ENCODE peak calls at places on chromosomes 3 and 15, in nine cellular contexts. One of them, this sample, is unnamed.
A peak's percentile ranks its signal among the peaks of the same experiment; 100 is the strongest.

GRCh38 chr3:150603888-150604319 is 783 bp downstream of the SELENOT start:
- DNase-seq in stomach: no peak
- DNase-seq in foreskin keratinocyte: no peak
- DNase-seq in mesendoderm: peak; percentile 61
- DNase-seq in pancreas: no peak
- DNase-seq in neural progenitor cell: no peak
- DNase-seq in OCI-LY7: no peak
- DNase-seq in fibroblast of lung: no peak
- DNase-seq in adipocyte: no peak
- DNase-seq in this sample: no peak

GRCh38 chr15:70149667-70150404 is 52.1 kb upstream of the TLE3 start:
- DNase-seq in neural progenitor cell: no peak
- DNase-seq in foreskin keratinocyte: peak; percentile 11
- DNase-seq in fibroblast of lung: peak; percentile 84
- DNase-seq in adipocyte: peak; percentile 12
- DNase-seq in stomach: no peak
- DNase-seq in pancreas: no peak
- DNase-seq in mesendoderm: peak; percentile 84
- DNase-seq in OCI-LY7: peak; percentile 31
- DNase-seq in this sample: peak; percentile 81

GRCh38 chr3:142944346-142944745 is 19.1 kb downstream of the PAQR9 start:
- DNase-seq in pancreas: no peak
- DNase-seq in fibroblast of lung: no peak
- DNase-seq in foreskin keratinocyte: no peak
- DNase-seq in OCI-LY7: no peak
- DNase-seq in adipocyte: no peak
- DNase-seq in stomach: no peak
- DNase-seq in neural progenitor cell: no peak
- DNase-seq in mesendoderm: no peak
- DNase-seq in this sample: no peak

GRCh38 chr3:192064959-192065358 is 604.0 kb downstream of the PYDC2 start:
- DNase-seq in neural progenitor cell: no peak
- DNase-seq in pancreas: no peak
- DNase-seq in foreskin keratinocyte: no peak
- DNase-seq in stomach: no peak
- DNase-seq in fibroblast of lung: no peak
- DNase-seq in mesendoderm: no peak
- DNase-seq in OCI-LY7: no peak
- DNase-seq in adipocyte: no peak
- DNase-seq in this sample: no peak

GRCh38 chr15:90184119-90184785 is 16.9 kb upstream of the SEMA4B start:
- DNase-seq in stomach: peak; percentile 91
- DNase-seq in pancreas: peak; percentile 94
- DNase-seq in adipocyte: no peak
- DNase-seq in fibroblast of lung: peak; percentile 56
- DNase-seq in neural progenitor cell: no peak
- DNase-seq in mesendoderm: no peak
- DNase-seq in OCI-LY7: no peak
- DNase-seq in foreskin keratinocyte: peak; percentile 58
- DNase-seq in this sample: peak; percentile 43

GRCh38 chr3:193572426-193572908 is 17.8 kb upstream of the ATP13A4 start:
- DNase-seq in adipocyte: peak; percentile 82
- DNase-seq in stomach: peak; percentile 62
- DNase-seq in mesendoderm: peak; percentile 79
- DNase-seq in OCI-LY7: peak; percentile 62
- DNase-seq in pancreas: no peak
- DNase-seq in neural progenitor cell: peak; percentile 81
- DNase-seq in fibroblast of lung: peak; percentile 51
- DNase-seq in foreskin keratinocyte: no peak
- DNase-seq in this sample: peak; percentile 34

GRCh38 chr3:183306798-183307671 is 54.0 kb downstream of the B3GNT5 start:
- DNase-seq in neural progenitor cell: no peak
- DNase-seq in stomach: peak; percentile 94
- DNase-seq in pancreas: peak; percentile 77
- DNase-seq in fibroblast of lung: peak; percentile 82
- DNase-seq in OCI-LY7: peak; percentile 10
- DNase-seq in foreskin keratinocyte: no peak
- DNase-seq in mesendoderm: peak; percentile 85
- DNase-seq in adipocyte: peak; percentile 51
- DNase-seq in this sample: peak; percentile 78

GRCh38 chr3:181230258-181230657 is 240.7 kb upstream of the DNAJC19 start:
- DNase-seq in mesendoderm: peak; percentile 51
- DNase-seq in pancreas: no peak
- DNase-seq in adipocyte: no peak
- DNase-seq in OCI-LY7: peak; percentile 1
- DNase-seq in fibroblast of lung: no peak
- DNase-seq in stomach: no peak
- DNase-seq in neural progenitor cell: no peak
- DNase-seq in foreskin keratinocyte: no peak
- DNase-seq in this sample: no peak

GRCh38 chr3:119829431-119829830 is 47.5 kb downstream of the NR1I2 start:
- DNase-seq in adipocyte: no peak
- DNase-seq in foreskin keratinocyte: no peak
- DNase-seq in mesendoderm: no peak
- DNase-seq in neural progenitor cell: no peak
- DNase-seq in pancreas: no peak
- DNase-seq in OCI-LY7: no peak
- DNase-seq in stomach: no peak
- DNase-seq in fibroblast of lung: peak; percentile 13
- DNase-seq in this sample: no peak

GRCh38 chr15:96343529-96344072 is 13.1 kb downstream of the NR2F2 start:
- DNase-seq in adipocyte: no peak
- DNase-seq in neural progenitor cell: peak; percentile 62
- DNase-seq in mesendoderm: no peak
- DNase-seq in foreskin keratinocyte: no peak
- DNase-seq in fibroblast of lung: peak; percentile 29
- DNase-seq in OCI-LY7: no peak
- DNase-seq in pancreas: peak; percentile 49
- DNase-seq in stomach: no peak
- DNase-seq in this sample: no peak

GRCh38 chr3:35296533-35296932 is 342.8 kb upstream of the ARPP21 start:
- DNase-seq in OCI-LY7: no peak
- DNase-seq in adipocyte: peak; percentile 41
- DNase-seq in foreskin keratinocyte: no peak
- DNase-seq in pancreas: no peak
- DNase-seq in neural progenitor cell: no peak
- DNase-seq in fibroblast of lung: peak; percentile 2
- DNase-seq in stomach: no peak
- DNase-seq in mesendoderm: no peak
- DNase-seq in this sample: peak; percentile 1

GRCh38 chr3:159814161-159814560 is 174.5 kb upstream of the IL12A start:
- DNase-seq in OCI-LY7: peak; percentile 6
- DNase-seq in mesendoderm: peak; percentile 93
- DNase-seq in pancreas: no peak
- DNase-seq in fibroblast of lung: no peak
- DNase-seq in foreskin keratinocyte: peak; percentile 86
- DNase-seq in adipocyte: peak; percentile 32
- DNase-seq in neural progenitor cell: no peak
- DNase-seq in stomach: no peak
- DNase-seq in this sample: no peak

GRCh38 chr15:45457641-45458539 is 64.7 kb downstream of the SLC30A4 start:
- DNase-seq in mesendoderm: peak; percentile 82
- DNase-seq in stomach: peak; percentile 75
- DNase-seq in fibroblast of lung: peak; percentile 60
- DNase-seq in pancreas: no peak
- DNase-seq in adipocyte: peak; percentile 96
- DNase-seq in foreskin keratinocyte: peak; percentile 34
- DNase-seq in OCI-LY7: peak; percentile 94
- DNase-seq in neural progenitor cell: peak; percentile 83
- DNase-seq in this sample: peak; percentile 41

GRCh38 chr3:196979545-196979944 is 10.9 kb upstream of the PIGZ start:
- DNase-seq in foreskin keratinocyte: no peak
- DNase-seq in neural progenitor cell: no peak
- DNase-seq in mesendoderm: no peak
- DNase-seq in fibroblast of lung: peak; percentile 33
- DNase-seq in OCI-LY7: no peak
- DNase-seq in pancreas: no peak
- DNase-seq in stomach: peak; percentile 18
- DNase-seq in adipocyte: peak; percentile 78
- DNase-seq in this sample: no peak

GRCh38 chr3:4943553-4943952 is 35.7 kb upstream of the BHLHE40 start:
- DNase-seq in stomach: no peak
- DNase-seq in foreskin keratinocyte: no peak
- DNase-seq in mesendoderm: peak; percentile 48
- DNase-seq in neural progenitor cell: peak; percentile 23
- DNase-seq in pancreas: no peak
- DNase-seq in adipocyte: no peak
- DNase-seq in OCI-LY7: no peak
- DNase-seq in fibroblast of lung: no peak
- DNase-seq in this sample: no peak

GRCh38 chr15:66567897-66568296 is 2.1 kb upstream of the LCTL start:
- DNase-seq in mesendoderm: no peak
- DNase-seq in foreskin keratinocyte: no peak
- DNase-seq in stomach: no peak
- DNase-seq in adipocyte: no peak
- DNase-seq in fibroblast of lung: no peak
- DNase-seq in neural progenitor cell: no peak
- DNase-seq in pancreas: no peak
- DNase-seq in OCI-LY7: no peak
- DNase-seq in this sample: no peak

GRCh38 chr3:138047596-138048195 is 37.7 kb downstream of the CLDN18 start:
- DNase-seq in pancreas: no peak
- DNase-seq in neural progenitor cell: peak; percentile 71
- DNase-seq in foreskin keratinocyte: no peak
- DNase-seq in stomach: no peak
- DNase-seq in mesendoderm: peak; percentile 55
- DNase-seq in adipocyte: no peak
- DNase-seq in OCI-LY7: no peak
- DNase-seq in fibroblast of lung: no peak
- DNase-seq in this sample: no peak

GRCh38 chr3:46017720-46018119 is 9.6 kb downstream of the XCR1 start:
- DNase-seq in adipocyte: peak; percentile 30
- DNase-seq in foreskin keratinocyte: no peak
- DNase-seq in fibroblast of lung: peak; percentile 3
- DNase-seq in mesendoderm: no peak
- DNase-seq in OCI-LY7: no peak
- DNase-seq in stomach: no peak
- DNase-seq in pancreas: no peak
- DNase-seq in neural progenitor cell: no peak
- DNase-seq in this sample: no peak

GRCh38 chr3:149967067-149967685 is 3.5 kb downstream of the PFN2 start:
- DNase-seq in foreskin keratinocyte: no peak
- DNase-seq in OCI-LY7: peak; percentile 46
- DNase-seq in neural progenitor cell: peak; percentile 28
- DNase-seq in adipocyte: peak; percentile 87
- DNase-seq in mesendoderm: peak; percentile 58
- DNase-seq in fibroblast of lung: peak; percentile 45
- DNase-seq in pancreas: no peak
- DNase-seq in stomach: no peak
- DNase-seq in this sample: no peak

GRCh38 chr3:182704926-182705325 is 88.4 kb upstream of the ATP11B start:
- DNase-seq in neural progenitor cell: peak; percentile 48
- DNase-seq in fibroblast of lung: no peak
- DNase-seq in stomach: no peak
- DNase-seq in mesendoderm: peak; percentile 83
- DNase-seq in foreskin keratinocyte: no peak
- DNase-seq in pancreas: no peak
- DNase-seq in OCI-LY7: no peak
- DNase-seq in adipocyte: no peak
- DNase-seq in this sample: no peak

GRCh38 chr15:51356983-51357382 is 15.5 kb downstream of the GLDN start:
- DNase-seq in OCI-LY7: no peak
- DNase-seq in mesendoderm: no peak
- DNase-seq in adipocyte: no peak
- DNase-seq in foreskin keratinocyte: no peak
- DNase-seq in fibroblast of lung: no peak
- DNase-seq in neural progenitor cell: no peak
- DNase-seq in stomach: no peak
- DNase-seq in pancreas: no peak
- DNase-seq in this sample: no peak

GRCh38 chr15:41926184-41927056 is 32.6 kb upstream of the SPTBN5 start:
- DNase-seq in OCI-LY7: peak; percentile 31
- DNase-seq in adipocyte: no peak
- DNase-seq in neural progenitor cell: no peak
- DNase-seq in pancreas: no peak
- DNase-seq in foreskin keratinocyte: no peak
- DNase-seq in fibroblast of lung: no peak
- DNase-seq in stomach: peak; percentile 45
- DNase-seq in mesendoderm: peak; percentile 54
- DNase-seq in this sample: no peak
- H3K4me1 ChIP-seq in OCI-LY7: peaks cover 43% of the 10 kb centered on the region
- H3K4me1 ChIP-seq in adipocyte: peaks cover 84% of the 10 kb centered on the region
- H3K4me1 ChIP-seq in neural progenitor cell: peaks cover 5% of the 10 kb centered on the region
- H3K4me1 ChIP-seq in pancreas: peaks cover 20% of the 10 kb centered on the region
- H3K4me1 ChIP-seq in foreskin keratinocyte: peaks cover 22% of the 10 kb centered on the region
- H3K4me1 ChIP-seq in fibroblast of lung: peaks cover 26% of the 10 kb centered on the region
- H3K4me1 ChIP-seq in stomach: peaks cover 81% of the 10 kb centered on the region
- H3K4me1 ChIP-seq in mesendoderm: no peaks in the 10 kb centered on the region
- H3K4me1 ChIP-seq in this sample: peaks cover 35% of the 10 kb centered on the region

GRCh38 chr3:30631237-30631961 is 25.0 kb downstream of the TGFBR2 start:
- DNase-seq in fibroblast of lung: peak; percentile 65
- DNase-seq in pancreas: no peak
- DNase-seq in foreskin keratinocyte: no peak
- DNase-seq in neural progenitor cell: no peak
- DNase-seq in adipocyte: no peak
- DNase-seq in stomach: no peak
- DNase-seq in OCI-LY7: peak; percentile 51
- DNase-seq in mesendoderm: no peak
- DNase-seq in this sample: peak; percentile 58
- H3K4me1 ChIP-seq in fibroblast of lung: peaks cover 6% of the 10 kb centered on the region
- H3K4me1 ChIP-seq in pancreas: peaks cover 25% of the 10 kb centered on the region
- H3K4me1 ChIP-seq in foreskin keratinocyte: peaks cover 32% of the 10 kb centered on the region
- H3K4me1 ChIP-seq in neural progenitor cell: peaks cover 30% of the 10 kb centered on the region
- H3K4me1 ChIP-seq in adipocyte: peaks cover 73% of the 10 kb centered on the region
- H3K4me1 ChIP-seq in stomach: peaks cover 98% of the 10 kb centered on the region
- H3K4me1 ChIP-seq in OCI-LY7: peaks cover 99% of the 10 kb centered on the region
- H3K4me1 ChIP-seq in mesendoderm: peaks cover 21% of the 10 kb centered on the region
- H3K4me1 ChIP-seq in this sample: peaks cover 19% of the 10 kb centered on the region

DNA sequence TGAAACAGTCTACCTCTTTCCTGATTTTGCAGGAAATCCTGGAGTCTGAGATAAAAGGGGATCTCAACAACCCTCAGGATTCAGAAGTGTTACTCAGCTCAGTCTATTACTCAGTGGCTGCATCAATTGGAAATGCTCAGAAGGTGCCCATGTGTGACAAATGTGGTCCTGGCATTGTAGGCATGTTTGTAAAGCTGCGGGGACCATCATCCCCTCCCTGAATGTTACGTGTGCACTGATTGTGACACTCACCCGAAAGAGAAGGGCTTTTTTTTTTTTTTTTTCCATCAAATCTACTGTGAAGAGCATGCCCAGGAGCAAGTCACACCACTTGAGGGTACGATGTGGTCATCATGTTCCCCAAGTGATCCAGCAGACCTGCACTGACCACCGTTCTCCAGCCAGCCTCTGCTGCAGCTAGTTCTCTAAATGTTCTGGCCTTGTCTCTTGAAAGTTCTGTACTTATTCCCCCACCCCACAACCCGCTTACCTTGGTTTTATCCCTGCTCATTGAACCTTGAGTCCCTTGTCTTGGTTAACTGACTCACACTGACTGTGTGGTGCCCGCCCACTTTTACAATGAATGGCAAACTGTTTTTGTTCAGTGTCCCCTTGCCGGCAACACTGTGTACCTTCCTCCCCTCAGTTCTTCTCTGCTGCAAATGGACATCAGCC is 19.8 kb downstream of the ST3GAL6 start:
- DNase-seq in pancreas: no peak
- DNase-seq in fibroblast of lung: peak; percentile 45
- DNase-seq in adipocyte: no peak
- DNase-seq in OCI-LY7: no peak
- DNase-seq in stomach: no peak
- DNase-seq in neural progenitor cell: peak; percentile 32
- DNase-seq in mesendoderm: no peak
- DNase-seq in foreskin keratinocyte: no peak
- DNase-seq in this sample: no peak
- H3K4me1 ChIP-seq in pancreas: peaks cover 20% of the 10 kb centered on the region
- H3K4me1 ChIP-seq in fibroblast of lung: peaks cover 19% of the 10 kb centered on the region
- H3K4me1 ChIP-seq in adipocyte: peaks cover 55% of the 10 kb centered on the region
- H3K4me1 ChIP-seq in OCI-LY7: no peaks in the 10 kb centered on the region
- H3K4me1 ChIP-seq in stomach: peaks cover 66% of the 10 kb centered on the region
- H3K4me1 ChIP-seq in neural progenitor cell: peaks cover 8% of the 10 kb centered on the region
- H3K4me1 ChIP-seq in mesendoderm: no peaks in the 10 kb centered on the region
- H3K4me1 ChIP-seq in foreskin keratinocyte: peaks cover 16% of the 10 kb centered on the region
- H3K4me1 ChIP-seq in this sample: peaks cover 68% of the 10 kb centered on the region

GRCh38 chr3:1535361-1535760 is 442.5 kb downstream of the CNTN6 start:
- DNase-seq in fibroblast of lung: no peak
- DNase-seq in neural progenitor cell: no peak
- DNase-seq in stomach: no peak
- DNase-seq in OCI-LY7: no peak
- DNase-seq in pancreas: no peak
- DNase-seq in mesendoderm: no peak
- DNase-seq in adipocyte: no peak
- DNase-seq in foreskin keratinocyte: no peak
- DNase-seq in this sample: no peak
- H3K4me1 ChIP-seq in fibroblast of lung: no peaks in the 10 kb centered on the region
- H3K4me1 ChIP-seq in neural progenitor cell: no peaks in the 10 kb centered on the region
- H3K4me1 ChIP-seq in stomach: no peaks in the 10 kb centered on the region
- H3K4me1 ChIP-seq in OCI-LY7: no peaks in the 10 kb centered on the region
- H3K4me1 ChIP-seq in pancreas: no peaks in the 10 kb centered on the region
- H3K4me1 ChIP-seq in mesendoderm: no peaks in the 10 kb centered on the region
- H3K4me1 ChIP-seq in adipocyte: no peaks in the 10 kb centered on the region
- H3K4me1 ChIP-seq in foreskin keratinocyte: no peaks in the 10 kb centered on the region
- H3K4me1 ChIP-seq in this sample: no peaks in the 10 kb centered on the region

This sample was measured in astrocyte.